ENCODE peak calls at places on chromosomes 16 and 17, in six cellular contexts. S, J, V, H, C and Y are unnamed samples.

GRCh38 chr17:64309710-64310109 is 46.6 kb upstream of the TEX2 start:
- DNase-seq in C (no peak), J (no peak), S (no peak), H (no peak), V (no peak), Y (no peak)

GRCh38 chr16:49085689-49086088 is 195.9 kb downstream of the CBLN1 start:
- DNase-seq in V (no peak), C (no peak), S (peak), J (no peak), H (no peak), Y (no peak)

GRCh38 chr16:12094537-12095265 is 118.2 kb downstream of the SNX29 start:
- DNase-seq in V (no peak), S (no peak), J (no peak), C (no peak), H (no peak), Y (no peak)

GRCh38 chr16:84485255-84486010 is 19.0 kb downstream of the MEAK7 start:
- DNase-seq in S (no peak), V (no peak), J (no peak), C (no peak), H (no peak), Y (no peak)

GRCh38 chr17:57328109-57328882 is 72.0 kb downstream of the MSI2 start:
- DNase-seq in C (no peak), J (no peak), H (no peak), S (peak), V (no peak), Y (no peak)

GRCh38 chr17:73187203-73187769 is 5.6 kb upstream of the COG1 start:
- DNase-seq in C (no peak), V (no peak), J (no peak), H (no peak), S (no peak), Y (no peak)

GRCh38 chr16:83530293-83530692 is 277.5 kb upstream of the HSBP1 start:
- DNase-seq in S (peak), V (no peak), J (no peak), C (no peak), H (no peak), Y (no peak)

GRCh38 chr16:56343661-56344517 is 81.5 kb downstream of the AMFR start:
- DNase-seq in S (no peak), J (no peak), H (no peak), V (no peak), C (no peak), Y (no peak)

GRCh38 chr17:76481091-76481655 is 13.8 kb downstream of the AANAT start:
- DNase-seq in C (no peak), J (no peak), V (no peak), S (no peak), H (no peak), Y (no peak)